ENCODE peak calls at places on chromosomes 7 and 10, in seven cellular contexts. A is HCT116, X is PC-9, O is mammary epithelial cell, W is fibroblast of lung, Q is trophoblast cell, C is GM23338. M is an unnamed sample.

GRCh38 chr10:44010873-44011602 is 362.4 kb upstream of the ZNF32 start:
- DNase-seq in C (no peak), W (peak), O (peak), A (no peak), X (no peak), Q (peak), M (no peak)

GRCh38 chr10:111578076-111578475 is 501.2 kb downstream of the ADRA2A start:
- DNase-seq in W (no peak), Q (no peak), X (no peak), O (no peak), C (no peak), A (no peak), M (no peak)

GRCh38 chr10:35359056-35359455 is 22.7 kb downstream of the CCNY start:
- DNase-seq in X (no peak), W (no peak), A (no peak), O (no peak), C (no peak), Q (no peak), M (no peak)

GRCh38 chr10:52056296-52056695 is 257.8 kb upstream of the DKK1 start:
- DNase-seq in X (no peak), O (peak), Q (no peak), A (no peak), C (no peak), W (no peak), M (no peak)

GRCh38 chr7:150567846-150568245 is 656 bp downstream of the GIMAP4 start:
- DNase-seq in C (no peak), W (no peak), A (no peak), Q (no peak), O (no peak), X (no peak), M (no peak)

GRCh38 chr10:24269476-24269875 is 60.5 kb downstream of the KIAA1217 start:
- DNase-seq in C (no peak), Q (no peak), W (peak), A (no peak), X (no peak), O (peak), M (no peak)

GRCh38 chr10:100742936-100743335 is 2.4 kb upstream of the PAX2 start:
- DNase-seq in W (no peak), C (no peak), O (no peak), X (no peak), Q (no peak), A (no peak), M (no peak)

GRCh38 chr7:40219917-40220316 is 85.1 kb downstream of the SUGCT start:
- DNase-seq in Q (peak), A (no peak), C (no peak), W (peak), X (no peak), O (peak), M (no peak)

GRCh38 chr10:86250399-86250798 is 116.2 kb downstream of the GRID1 start:
- DNase-seq in A (no peak), Q (no peak), O (no peak), X (no peak), W (no peak), C (no peak), M (no peak)

GRCh38 chr10:34581871-34582532 is 233.1 kb downstream of the PARD3 start:
- DNase-seq in C (no peak), A (no peak), X (no peak), O (peak), Q (no peak), W (peak), M (no peak)

GRCh38 chr10:80552151-80552646 is 14.5 kb downstream of the SH2D4B start:
- DNase-seq in A (no peak), X (no peak), Q (no peak), O (no peak), W (no peak), C (peak), M (peak)

GRCh38 chr7:71254751-71255150 is 122.8 kb downstream of the GALNT17 start:
- DNase-seq in C (no peak), Q (no peak), X (no peak), O (no peak), A (no peak), W (no peak), M (no peak)

GRCh38 chr7:131161103-131161502 is 166.6 kb upstream of the MKLN1 start:
- DNase-seq in A (no peak), X (no peak), C (no peak), Q (peak), W (peak), O (no peak), M (no peak)

GRCh38 chr10:80202934-80203834 is 2.2 kb downstream of the ANXA11 start:
- DNase-seq in X (peak), C (peak), Q (peak), W (peak), O (peak), A (peak), M (no peak)

GRCh38 chr10:121596668-121597503 is 1.4 kb downstream of the FGFR2 start:
- DNase-seq in W (peak), O (peak), A (no peak), X (no peak), C (peak), Q (peak), M (peak)

GRCh38 chr10:124482401-124482800 is 20.8 kb downstream of the LHPP start:
- DNase-seq in A (no peak), C (no peak), Q (no peak), O (no peak), W (no peak), X (no peak), M (no peak)

GRCh38 chr10:128382225-128382624 is 256.0 kb upstream of the MKI67 start:
- DNase-seq in O (no peak), W (no peak), X (no peak), C (no peak), Q (no peak), A (no peak), M (no peak)

GRCh38 chr7:34128762-34129161 is 223.4 kb downstream of the BMPER start:
- DNase-seq in X (no peak), C (no peak), A (no peak), W (peak), Q (no peak), O (no peak), M (no peak)

GRCh38 chr7:2003451-2003930 is 229.3 kb downstream of the MAD1L1 start:
- DNase-seq in O (no peak), X (no peak), C (no peak), A (no peak), W (no peak), Q (no peak), M (no peak)

GRCh38 chr7:118214833-118215182 is 9.7 kb upstream of the ANKRD7 start:
- DNase-seq in Q (no peak), W (no peak), X (no peak), C (no peak), A (no peak), O (no peak), M (no peak)

GRCh38 chr10:110007171-110007700 is 548 bp upstream of the ADD3 start:
- DNase-seq in C (no peak), X (no peak), A (no peak), O (no peak), W (peak), Q (no peak), M (no peak)

GRCh38 chr10:123967626-123968243 is 76.1 kb upstream of the CPXM2 start:
- DNase-seq in C (peak), O (peak), W (peak), A (peak), Q (peak), X (peak), M (peak)

GRCh38 chr10:69853064-69853463 is 51.4 kb downstream of the COL13A1 start:
- DNase-seq in O (no peak), A (no peak), Q (no peak), X (no peak), W (no peak), C (peak), M (no peak)
- H2AFZ ChIP-seq in O (no peak), A (no peak), Q (no peak), X (no peak), W (no peak), C (no peak), M (no peak)

DNA sequence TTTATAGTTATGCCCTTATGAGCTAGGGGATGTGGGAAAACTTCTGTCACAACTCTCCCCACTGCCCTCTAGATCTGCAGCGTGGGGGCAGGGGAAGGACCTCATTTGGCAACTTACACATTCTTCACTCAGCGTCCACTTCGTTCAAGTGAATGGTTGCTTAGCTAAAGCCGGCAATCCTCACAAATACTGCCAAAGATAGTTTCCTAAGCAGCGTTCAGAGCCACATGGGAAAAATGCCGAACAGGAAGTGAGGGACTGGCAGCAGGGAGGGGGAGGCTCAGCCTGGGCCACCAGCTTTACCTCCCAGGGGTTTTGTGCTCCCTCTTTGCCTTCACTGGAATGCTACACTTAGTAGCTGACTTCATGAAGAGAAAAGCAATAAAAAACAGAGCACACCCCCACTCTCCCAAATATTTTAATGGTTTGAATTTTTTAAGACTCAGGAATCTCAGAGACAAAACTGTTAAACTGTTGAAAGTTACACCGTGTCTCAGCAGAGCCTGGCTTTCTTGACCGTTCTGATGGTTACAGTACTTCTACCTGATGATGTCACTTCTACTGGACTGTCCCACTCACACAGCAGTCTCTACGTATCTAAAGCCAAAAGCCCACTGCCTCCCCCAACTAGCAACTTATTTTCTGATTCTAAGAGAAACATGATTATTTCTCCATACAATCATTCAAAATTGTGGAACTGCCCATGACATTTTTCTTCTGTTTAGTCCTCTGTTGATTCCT is 10.4 kb downstream of the GRM3 start:
- DNase-seq in O (no peak), W (peak), Q (no peak), C (peak), A (no peak), X (peak), M (peak)
- H2AFZ ChIP-seq in O (no peak), W (no peak), Q (no peak), C (peak), A (peak), X (no peak), M (peak)

GRCh38 chr7:136056827-136057226 is 79.7 kb upstream of the MTPN start:
- DNase-seq in A (no peak), O (no peak), X (no peak), W (no peak), Q (no peak), C (no peak), M (no peak)

GRCh38 chr7:136055266-136055665 is 78.1 kb upstream of the MTPN start:
- DNase-seq in A (no peak), C (no peak), X (no peak), Q (no peak), O (no peak), W (no peak), M (no peak)

GRCh38 chr7:136050462-136050847 is 73.3 kb upstream of the MTPN start:
- DNase-seq in C (no peak), Q (no peak), X (no peak), W (no peak), A (no peak), O (no peak), M (no peak)

GRCh38 chr7:136057509-136057908 is 80.3 kb upstream of the MTPN start:
- DNase-seq in X (no peak), Q (no peak), A (no peak), O (no peak), C (no peak), W (no peak), M (no peak)

GRCh38 chr7:136053689-136054485 is 76.7 kb upstream of the MTPN start:
- DNase-seq in Q (no peak), C (no peak), W (no peak), A (no peak), X (no peak), O (no peak), M (no peak)
- H2AFZ ChIP-seq in Q (no peak), C (no peak), W (no peak), A (no peak), X (no peak), O (no peak), M (no peak)

GRCh38 chr7:41529831-41530230 is 173.1 kb downstream of the INHBA start:
- DNase-seq in W (no peak), X (no peak), Q (no peak), A (no peak), O (peak), C (no peak), M (no peak)
- H2AFZ ChIP-seq in W (no peak), X (no peak), Q (no peak), A (no peak), O (no peak), C (no peak), M (peak)

GRCh38 chr10:36650274-36650673 is 475.1 kb upstream of the ANKRD30A start:
- DNase-seq in X (no peak), O (no peak), A (no peak), C (no peak), W (no peak), Q (no peak), M (no peak)

DNA sequence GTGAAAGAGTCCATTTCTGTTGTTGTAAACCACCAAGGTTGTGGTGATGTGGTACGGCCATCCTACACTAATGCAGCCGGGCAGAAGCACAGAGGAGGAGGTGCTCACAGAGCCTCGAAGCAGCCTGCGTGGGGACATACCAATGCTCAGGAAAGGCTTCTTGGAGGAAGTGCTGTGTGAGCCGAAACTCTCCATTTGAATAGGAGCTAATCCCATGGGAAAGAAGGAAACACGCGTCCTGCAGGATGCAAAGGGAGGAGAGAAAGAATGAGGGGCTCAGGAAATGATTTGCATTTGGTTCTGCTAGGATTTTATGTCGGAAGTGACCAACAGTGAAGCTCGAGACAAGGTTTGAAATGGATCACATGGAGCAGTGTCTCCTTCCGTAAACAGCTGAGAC is 477.9 kb upstream of the ANKRD30A start:
- DNase-seq in C (peak), A (no peak), W (no peak), X (no peak), O (no peak), Q (no peak), M (no peak)
- H2AFZ ChIP-seq in C (peak), A (no peak), W (no peak), X (no peak), O (no peak), Q (no peak), M (no peak)

GRCh38 chr10:62860946-62861345 is 44.8 kb upstream of the EGR2 start:
- DNase-seq in C (peak), O (no peak), Q (no peak), A (no peak), W (peak), X (no peak), M (no peak)

GRCh38 chr10:62856021-62856420 is 39.9 kb upstream of the EGR2 start:
- DNase-seq in A (no peak), X (no peak), W (no peak), C (no peak), O (peak), Q (no peak), M (no peak)

GRCh38 chr10:62861507-62861906 is 45.3 kb upstream of the EGR2 start:
- DNase-seq in C (no peak), A (no peak), Q (no peak), O (no peak), X (no peak), W (peak), M (no peak)

GRCh38 chr10:62862447-62862846 is 46.3 kb upstream of the EGR2 start:
- DNase-seq in X (no peak), A (no peak), Q (no peak), O (no peak), W (no peak), C (no peak), M (no peak)

GRCh38 chr10:62858364-62858763 is 42.2 kb upstream of the EGR2 start:
- DNase-seq in X (no peak), A (peak), W (peak), Q (no peak), O (no peak), C (peak), M (no peak)
- H2AFZ ChIP-seq in X (no peak), A (no peak), W (no peak), Q (no peak), O (peak), C (peak), M (no peak)

DNA sequence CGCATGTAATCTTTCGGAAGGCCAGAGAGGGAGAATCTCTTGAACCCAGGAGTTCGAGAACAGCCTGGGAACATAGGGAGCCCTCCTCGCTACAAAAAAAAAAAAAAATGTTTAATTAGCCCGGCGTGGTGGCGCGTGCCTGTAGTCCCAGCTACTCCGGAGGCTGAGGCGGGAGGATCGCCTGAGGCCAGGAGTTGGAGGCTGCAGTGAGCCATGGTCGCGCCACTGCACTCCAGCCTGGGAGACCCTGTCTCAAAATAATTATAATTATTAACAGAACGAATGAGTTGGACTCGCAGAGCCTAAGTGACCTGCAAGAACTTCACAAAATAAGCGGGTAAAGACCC is 792 bp downstream of the PCGF6 start:
- DNase-seq in O (no peak), Q (no peak), X (no peak), W (no peak), C (no peak), A (no peak), M (no peak)
- H2AFZ ChIP-seq in O (peak), Q (peak), X (peak), W (peak), C (peak), A (no peak), M (peak)

DNA sequence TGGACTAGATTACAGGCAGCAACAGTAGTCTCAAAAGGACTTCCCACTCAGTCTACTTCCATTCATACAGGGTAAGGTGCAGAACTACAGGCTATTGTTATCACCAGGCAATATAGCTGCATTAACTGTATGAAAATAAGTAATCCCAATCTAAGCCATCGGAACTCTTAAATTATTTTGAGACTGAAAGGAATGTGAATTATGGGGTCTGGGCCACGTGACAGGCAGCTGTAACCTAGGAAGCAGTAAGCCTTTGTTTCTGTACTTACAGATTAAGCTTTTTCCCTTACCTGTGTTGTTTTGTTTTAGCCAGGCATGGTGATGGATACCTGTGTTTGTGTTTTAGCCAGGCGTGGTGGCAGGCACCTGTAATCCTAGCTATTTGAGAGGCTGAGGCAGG is 152.4 kb upstream of the TRIM24 start:
- DNase-seq in C (no peak), A (no peak), X (no peak), O (no peak), W (no peak), Q (no peak), M (no peak)
- H2AFZ ChIP-seq in C (peak), A (no peak), X (no peak), O (no peak), W (no peak), Q (no peak), M (no peak)

GRCh38 chr7:132652507-132652906 is 76.2 kb upstream of the PLXNA4 start:
- DNase-seq in Q (no peak), O (no peak), A (no peak), X (no peak), C (no peak), W (no peak), M (no peak)
- H2AFZ ChIP-seq in Q (no peak), O (no peak), A (no peak), X (no peak), C (no peak), W (no peak), M (no peak)

DNA sequence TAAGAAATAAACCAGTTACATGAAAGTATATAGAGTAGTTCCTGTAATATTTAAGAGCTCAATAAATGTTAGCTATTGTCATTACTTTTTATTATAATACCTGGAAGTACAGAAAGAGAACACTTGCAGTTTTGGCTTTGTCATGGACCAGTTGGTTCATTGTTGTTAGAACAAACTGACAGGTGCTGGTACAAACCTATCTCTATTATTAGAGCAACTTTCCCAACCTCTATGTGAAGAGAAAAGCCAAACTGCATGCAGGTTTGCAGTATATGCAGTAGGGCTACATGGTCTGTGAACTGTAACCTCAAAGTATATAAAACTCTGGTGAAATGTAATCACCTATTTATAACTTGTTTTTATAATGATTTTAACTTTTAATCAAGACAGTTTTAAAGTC is 20.4 kb downstream of the DNAJC9 start:
- DNase-seq in O (no peak), Q (no peak), W (no peak), X (no peak), C (no peak), A (no peak), M (no peak)
- H2AFZ ChIP-seq in O (no peak), Q (no peak), W (no peak), X (no peak), C (no peak), A (no peak), M (no peak)